ENCODE peak calls at places on chromosomes 16 and 17, in eight cellular contexts. P is testis, K is A549, U is breast epithelium, X is OCI-LY7, V is trophoblast cell, H is mesendoderm, O is heart right ventricle. Q is an unnamed sample.

GRCh38 chr16:86882586-86883280 is 304.4 kb downstream of the FOXL1 start:
- DNase-seq in P (peak; percentile 38), K (no peak), U (no peak), X (no peak), V (no peak), H (no peak), O (peak; percentile 61), Q (no peak)

GRCh38 chr16:85251225-85251760 is 139.0 kb upstream of the CIBAR2 start:
- DNase-seq in P (no peak), K (no peak), U (no peak), X (no peak), V (no peak), H (no peak), O (no peak), Q (no peak)

GRCh38 chr17:31918701-31919128 is 17.2 kb upstream of the UTP6 start:
- DNase-seq in P (no peak), K (peak; percentile 45), U (no peak), X (no peak), V (peak; percentile 89), H (no peak), O (no peak), Q (no peak)

GRCh38 chr17:11803226-11803625 is 194.0 kb downstream of the ZNF18 start:
- DNase-seq in P (no peak), K (no peak), U (no peak), X (no peak), V (no peak), H (no peak), O (no peak), Q (no peak)

GRCh38 chr16:19843371-19843770 is 41.3 kb downstream of the GPRC5B start:
- DNase-seq in P (no peak), K (no peak), U (no peak), X (no peak), V (no peak), H (no peak), O (no peak), Q (no peak)

GRCh38 chr17:11461993-11462548 is 136.2 kb upstream of the DNAH9 start:
- DNase-seq in P (no peak), K (no peak), U (no peak), X (no peak), V (no peak), H (peak; percentile 31), O (no peak), Q (no peak)

GRCh38 chr16:502179-502943 is 25.2 kb upstream of the CAPN15 start:
- DNase-seq in P (no peak), K (no peak), U (no peak), X (no peak), V (no peak), H (no peak), O (no peak), Q (no peak)

GRCh38 chr17:57569860-57570259 is 175.2 kb downstream of the CCDC182 start:
- DNase-seq in P (no peak), K (no peak), U (no peak), X (no peak), V (no peak), H (no peak), O (no peak), Q (no peak)

GRCh38 chr16:9134739-9135138 is 43.3 kb downstream of the HAPSTR1 start:
- DNase-seq in P (peak; percentile 66), K (peak; percentile 67), U (no peak), X (peak; percentile 91), V (peak; percentile 30), H (peak; percentile 82), O (peak; percentile 27), Q (no peak)

GRCh38 chr16:2752850-2753522 is 548 bp downstream of the SRRM2 start:
- DNase-seq in P (peak; percentile 85), K (peak; percentile 90), U (peak; percentile 71), X (peak; percentile 79), V (peak; percentile 65), H (peak; percentile 88), O (peak; percentile 86), Q (peak; percentile 83)

GRCh38 chr16:86317617-86318021 is 192.7 kb upstream of the FOXF1 start:
- DNase-seq in P (no peak), K (no peak), U (no peak), X (no peak), V (no peak), H (no peak), O (no peak), Q (no peak)

GRCh38 chr16:46721885-46722284 is 26.3 kb downstream of the MYLK3 start:
- DNase-seq in P (no peak), K (no peak), U (no peak), X (no peak), V (no peak), H (no peak), O (no peak), Q (no peak)

GRCh38 chr17:74833501-74834361 is 26.0 kb downstream of the GRIN2C start:
- DNase-seq in P (peak; percentile 26), K (no peak), U (no peak), X (peak; percentile 82), V (no peak), H (no peak), O (no peak), Q (peak; percentile 20)

GRCh38 chr17:2054740-2055493 is at the start of gene HIC1:
- DNase-seq in P (peak; percentile 84), K (peak; percentile 74), U (peak; percentile 64), X (peak; percentile 78), V (peak; percentile 74), H (peak; percentile 68), O (peak; percentile 79), Q (no peak)

GRCh38 chr16:69309316-69309715 is 1.8 kb upstream of the VPS4A start:
- DNase-seq in P (no peak), K (no peak), U (no peak), X (no peak), V (no peak), H (no peak), O (no peak), Q (peak; percentile 46)

GRCh38 chr17:46935658-46936266 is 12.8 kb downstream of the GOSR2 start:
- DNase-seq in P (no peak), K (no peak), U (no peak), X (no peak), V (no peak), H (peak; percentile 76), O (peak; percentile 30), Q (no peak)

GRCh38 chr17:17363638-17364337 is 60.6 kb downstream of the NT5M start:
- DNase-seq in P (no peak), K (no peak), U (no peak), X (peak; percentile 24), V (no peak), H (no peak), O (no peak), Q (no peak)

GRCh38 chr16:15835136-15835878 is 21.5 kb downstream of the MYH11 start:
- DNase-seq in P (no peak), K (no peak), U (no peak), X (peak; percentile 27), V (no peak), H (no peak), O (no peak), Q (no peak)

GRCh38 chr17:78517421-78517820 is 59.8 kb downstream of the DNAH17 start:
- DNase-seq in P (no peak), K (no peak), U (no peak), X (no peak), V (no peak), H (no peak), O (peak; percentile 44), Q (no peak)

GRCh38 chr17:56819431-56820145 is 14.1 kb downstream of the C17orf67 start:
- DNase-seq in P (peak; percentile 85), K (peak; percentile 81), U (peak; percentile 44), X (peak; percentile 70), V (peak; percentile 62), H (peak; percentile 88), O (peak; percentile 76), Q (peak; percentile 16)

GRCh38 chr17:63843387-63844292 is 1.2 kb upstream of the SMARCD2 start:
- DNase-seq in P (peak; percentile 69), K (peak; percentile 57), U (peak; percentile 32), X (peak; percentile 94), V (peak; percentile 69), H (no peak), O (peak; percentile 55), Q (no peak)
- H3K27ac ChIP-seq in P (peak overlapping the region; percentile 97), K (peak overlapping the region; percentile 77), U (peak overlapping the region; percentile 90), X (peak overlapping the region; percentile 97), V (no peak overlapping the region), H (peak overlapping the region; percentile 16), O (peak overlapping the region; percentile 98), Q (peak overlapping the region; percentile 86)

GRCh38 chr17:8586766-8587165 is 43.8 kb downstream of the MYH10 start:
- DNase-seq in P (no peak), K (no peak), U (no peak), X (no peak), V (no peak), H (no peak), O (no peak), Q (no peak)
- H3K27ac ChIP-seq in P (no peak overlapping the region), K (no peak overlapping the region), U (no peak overlapping the region), X (no peak overlapping the region), V (no peak overlapping the region), H (no peak overlapping the region), O (no peak overlapping the region), Q (no peak overlapping the region)

DNA sequence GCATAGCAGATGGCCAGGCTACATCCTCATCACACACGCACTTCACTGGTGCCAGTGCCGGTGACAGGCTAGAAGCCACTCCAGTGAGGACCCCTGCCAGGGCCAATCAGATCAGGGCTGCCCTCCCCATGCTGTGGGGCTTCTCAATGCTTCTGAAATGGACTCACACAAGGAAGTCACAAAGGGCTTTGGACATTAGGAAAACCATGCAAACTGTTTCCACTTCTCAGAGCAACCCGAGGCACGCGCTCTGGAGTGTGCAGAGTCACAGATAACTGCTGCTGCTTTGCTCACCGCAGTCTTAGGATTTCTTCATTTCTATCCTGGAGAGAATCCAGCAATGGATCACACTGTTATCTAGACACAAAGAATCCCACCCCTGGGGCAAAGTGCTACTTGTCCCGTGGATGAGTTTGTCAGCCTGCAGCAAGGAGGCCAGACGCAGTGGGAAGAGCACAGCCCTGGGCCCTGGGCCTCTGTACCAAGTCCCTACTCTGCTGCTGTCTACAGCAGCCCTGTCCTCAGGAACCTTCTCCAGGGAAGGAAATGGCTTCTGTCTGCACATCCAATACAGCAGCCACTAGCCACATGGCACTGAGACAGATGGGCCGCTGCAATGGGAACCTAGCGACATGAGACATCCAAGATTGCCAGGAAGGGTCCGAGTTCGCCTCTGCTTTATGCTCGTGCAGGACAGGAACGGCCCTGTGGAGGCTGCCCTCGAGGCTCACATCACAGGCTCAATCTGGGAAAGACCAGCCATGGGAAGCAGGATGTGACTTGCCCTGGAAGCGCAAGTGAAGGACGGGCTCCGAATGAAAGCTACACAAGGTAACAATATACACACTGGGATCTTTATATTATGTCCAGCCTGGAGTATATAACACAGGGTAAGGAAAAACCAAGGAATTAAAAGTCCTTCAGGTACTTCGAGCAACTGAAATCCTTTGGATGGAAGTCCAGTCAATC is 169.3 kb downstream of the ZFHX3 start:
- DNase-seq in P (peak; percentile 70), K (no peak), U (no peak), X (no peak), V (peak; percentile 96), H (peak; percentile 16), O (no peak), Q (no peak)
- H3K27ac ChIP-seq in P (peak overlapping the region; percentile 4), K (peak overlapping the region; percentile 74), U (no peak overlapping the region), X (no peak overlapping the region), V (peak overlapping the region; percentile 77), H (no peak overlapping the region), O (peak overlapping the region; percentile 66), Q (no peak overlapping the region)

DNA sequence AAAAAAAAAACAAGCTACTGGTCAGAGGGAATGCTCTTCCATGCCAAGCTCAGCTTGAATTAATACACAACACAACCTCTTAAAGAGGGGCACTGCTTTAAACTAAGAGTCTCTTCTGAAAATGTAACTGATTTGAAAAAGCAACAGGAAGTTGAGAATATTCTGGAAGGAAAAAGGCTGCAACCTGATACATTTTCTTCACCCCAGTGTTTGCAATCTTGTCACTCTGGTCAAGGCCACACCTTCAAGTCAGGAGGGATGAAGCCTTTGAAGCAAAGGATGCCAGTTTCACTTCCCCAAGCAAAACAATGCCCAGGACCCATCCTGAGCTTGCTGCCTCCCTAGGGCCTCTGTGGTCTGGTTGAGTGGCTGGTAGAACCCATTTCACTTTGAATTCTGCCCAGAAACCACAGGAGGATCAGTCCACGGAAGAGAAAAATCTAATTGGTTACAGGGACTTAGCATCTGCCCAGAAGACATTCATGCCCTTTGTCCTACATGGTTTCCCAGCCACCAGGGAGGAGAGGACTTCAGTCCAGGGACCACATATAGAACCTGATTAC is 389.7 kb downstream of the SOX9 start:
- DNase-seq in P (no peak), K (no peak), U (no peak), X (peak; percentile 96), V (no peak), H (no peak), O (no peak), Q (no peak)
- H3K27ac ChIP-seq in P (no peak overlapping the region), K (peak overlapping the region; percentile 8), U (no peak overlapping the region), X (peak overlapping the region; percentile 67), V (no peak overlapping the region), H (no peak overlapping the region), O (no peak overlapping the region), Q (peak overlapping the region; percentile 83)

Q was measured in caudate nucleus.